ENCODE peak calls at places on chromosomes 3 and 15, in seven cellular contexts. V is tibial artery, G is AG04450, M is Peyer's patch, N is suprapubic skin, X is AG04449, D is A549. Q is an unnamed sample.

GRCh38 chr3:32952369-32953067 is 1.1 kb downstream of the CCR4 start:
- DNase-seq in V (no peak), G (no peak), M (no peak), N (no peak), X (no peak), D (no peak), Q (no peak)

GRCh38 chr15:101134780-101135179 is 117.1 kb downstream of the CHSY1 start:
- DNase-seq in V (no peak), G (no peak), M (no peak), N (no peak), X (no peak), D (no peak), Q (no peak)

GRCh38 chr15:44194397-44195150 is 497 bp downstream of the FRMD5 start:
- DNase-seq in V (peak; percentile 65), G (peak; percentile 33), M (peak; percentile 65), N (peak; percentile 59), X (no peak), D (peak; percentile 48), Q (peak; percentile 79)

GRCh38 chr3:14511623-14511965 is 28.5 kb downstream of the GRIP2 start:
- DNase-seq in V (peak; percentile 24), G (no peak), M (no peak), N (peak; percentile 45), X (no peak), D (no peak), Q (no peak)

GRCh38 chr3:194689493-194689901 is 3.8 kb downstream of the FAM43A start:
- DNase-seq in V (no peak), G (peak; percentile 72), M (no peak), N (no peak), X (no peak), D (no peak), Q (peak; percentile 79)

GRCh38 chr15:41891946-41892345 is 1.9 kb downstream of the SPTBN5 start:
- DNase-seq in V (no peak), G (no peak), M (no peak), N (no peak), X (no peak), D (no peak), Q (no peak)

GRCh38 chr3:101675709-101676218 is 1.2 kb downstream of the ZBTB11 start:
- DNase-seq in V (no peak), G (no peak), M (no peak), N (peak; percentile 80), X (no peak), D (no peak), Q (peak; percentile 13)

GRCh38 chr15:29736745-29737023 is 85.6 kb downstream of the TJP1 start:
- DNase-seq in V (no peak), G (no peak), M (no peak), N (no peak), X (no peak), D (peak; percentile 94), Q (peak; percentile 28)

GRCh38 chr3:152458725-152459515 is 190.2 kb downstream of the MBNL1 start:
- DNase-seq in V (no peak), G (no peak), M (no peak), N (no peak), X (no peak), D (no peak), Q (peak; percentile 84)

GRCh38 chr3:98817546-98817945 is 54.4 kb downstream of the ST3GAL6 start:
- DNase-seq in V (no peak), G (peak; percentile 21), M (no peak), N (no peak), X (no peak), D (peak; percentile 59), Q (peak; percentile 79)

GRCh38 chr3:73052857-73053256 is 8.6 kb upstream of the EBLN2 start:
- DNase-seq in V (no peak), G (no peak), M (no peak), N (no peak), X (no peak), D (no peak), Q (no peak)

GRCh38 chr3:139281512-139282196 is 62.2 kb upstream of the MRPS22 start:
- DNase-seq in V (no peak), G (no peak), M (no peak), N (peak; percentile 71), X (no peak), D (no peak), Q (no peak)

GRCh38 chr15:39397883-39398282 is 183.0 kb upstream of the THBS1 start:
- DNase-seq in V (no peak), G (no peak), M (no peak), N (no peak), X (no peak), D (no peak), Q (no peak)

GRCh38 chr15:51491941-51492340 is 130.6 kb downstream of the DMXL2 start:
- DNase-seq in V (no peak), G (no peak), M (no peak), N (no peak), X (no peak), D (no peak), Q (no peak)

GRCh38 chr3:177448987-177449975 is 252.0 kb upstream of the TBL1XR1 start:
- DNase-seq in V (no peak), G (no peak), M (no peak), N (no peak), X (no peak), D (no peak), Q (peak; percentile 94)

GRCh38 chr3:72317491-72317890 is 530.8 kb downstream of the SHQ1 start:
- DNase-seq in V (no peak), G (no peak), M (no peak), N (no peak), X (no peak), D (no peak), Q (peak; percentile 53)

GRCh38 chr3:171227828-171228227 is 201.3 kb upstream of the SLC2A2 start:
- DNase-seq in V (no peak), G (no peak), M (no peak), N (no peak), X (no peak), D (no peak), Q (no peak)

GRCh38 chr3:174193559-174193958 is 665.6 kb upstream of the NAALADL2 start:
- DNase-seq in V (no peak), G (no peak), M (no peak), N (no peak), X (no peak), D (no peak), Q (no peak)

GRCh38 chr15:76439542-76439941 is 103.0 kb downstream of the ISL2 start:
- DNase-seq in V (no peak), G (no peak), M (no peak), N (no peak), X (no peak), D (no peak), Q (no peak)

GRCh38 chr15:65875458-65875857 is 6.2 kb downstream of the RAB11A start:
- DNase-seq in V (no peak), G (no peak), M (no peak), N (no peak), X (no peak), D (no peak), Q (peak; percentile 21)

GRCh38 chr3:112815981-112816380 is 30.7 kb downstream of the CD200R1L start:
- DNase-seq in V (no peak), G (peak; percentile 18), M (no peak), N (no peak), X (no peak), D (no peak), Q (no peak)

DNA sequence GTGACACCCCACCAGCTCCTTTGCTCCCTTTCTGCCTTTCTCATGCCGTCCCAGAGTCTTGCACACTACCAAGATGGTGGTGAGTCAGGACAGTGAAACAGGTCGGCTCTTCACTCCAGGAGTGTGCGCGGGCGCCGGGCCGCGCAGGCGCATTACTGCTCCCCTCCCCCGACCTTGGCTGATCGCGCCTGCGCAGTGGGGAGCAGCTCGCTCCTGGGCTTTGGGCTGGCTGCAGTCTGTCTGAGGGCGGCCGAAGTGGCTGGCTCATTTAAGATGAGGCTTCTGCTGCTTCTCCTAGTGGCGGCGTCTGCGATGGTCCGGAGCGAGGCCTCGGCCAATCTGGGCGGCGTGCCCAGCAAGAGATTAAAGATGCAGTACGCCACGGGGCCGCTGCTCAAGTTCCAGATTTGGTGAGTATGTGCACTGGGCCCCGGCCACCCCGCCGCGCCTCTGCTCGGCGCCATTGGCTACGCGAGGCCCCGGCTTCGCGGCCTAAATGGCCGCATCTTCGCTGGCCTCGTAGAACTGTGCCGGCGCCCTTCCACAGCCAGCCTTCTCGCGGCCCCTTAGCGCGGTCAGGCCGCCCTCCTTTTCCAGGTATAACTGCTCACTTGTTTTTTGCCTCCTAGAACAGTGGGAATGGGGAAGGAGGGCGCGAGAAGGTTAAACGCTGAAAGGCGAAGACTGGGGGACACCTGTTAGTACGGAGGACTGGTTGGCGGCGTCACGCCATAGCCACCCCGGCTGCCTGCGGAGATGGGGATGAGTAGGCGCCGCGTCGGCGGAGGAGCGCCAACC is at the start of gene SELENOT:
- DNase-seq in V (peak; percentile 97), G (peak; percentile 92), M (peak; percentile 95), N (peak; percentile 96), X (peak; percentile 59), D (peak; percentile 97), Q (peak; percentile 98)
- TF ChIP-seq CTCF in V (peak; percentile 31), G (peak; percentile 39), M (peak; percentile 40), N (peak; percentile 24), X (peak; percentile 23), D (no peak), Q (peak; percentile 32)

DNA sequence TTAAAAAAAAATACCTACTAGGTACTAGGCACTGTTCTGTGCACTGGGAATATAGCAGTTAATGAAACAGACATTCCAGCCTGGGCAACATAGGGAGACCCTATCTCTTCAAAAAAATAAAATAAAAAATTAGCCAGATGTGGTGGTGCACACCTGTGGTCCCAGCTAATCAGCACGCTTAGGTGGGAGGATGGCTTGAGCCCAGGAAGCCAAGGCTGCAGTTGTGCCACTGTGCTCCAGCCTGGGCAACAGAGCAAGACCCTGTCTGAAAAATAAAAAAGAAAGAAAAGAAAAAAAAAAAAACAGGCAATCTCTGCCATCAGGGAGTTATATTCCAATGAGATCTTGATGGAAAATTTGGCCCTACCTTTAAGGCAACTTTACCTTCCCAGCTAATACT is 115.1 kb upstream of the FLNB start:
- DNase-seq in V (no peak), G (no peak), M (no peak), N (no peak), X (no peak), D (no peak), Q (no peak)
- H3K4me3 ChIP-seq in V (peak overlapping the region; percentile 57), G (no peak overlapping the region), M (peak overlapping the region; percentile 5), N (no peak overlapping the region), X (no peak overlapping the region), D (no peak overlapping the region), Q (no peak overlapping the region)

GRCh38 chr3:129421988-129422745 is 6.3 kb downstream of the EFCAB12 start:
- DNase-seq in V (peak; percentile 28), G (no peak), M (no peak), N (no peak), X (no peak), D (peak; percentile 40), Q (peak; percentile 53)
- TF ChIP-seq CTCF in V (no peak), G (peak; percentile 26), M (no peak), N (no peak), X (peak; percentile 3), D (peak; percentile 22), Q (peak; percentile 58)

GRCh38 chr15:31329640-31330010 is 3.0 kb downstream of the KLF13 start:
- DNase-seq in V (no peak), G (no peak), M (peak; percentile 55), N (no peak), X (no peak), D (no peak), Q (no peak)

GRCh38 chr15:31328999-31329639 is 2.5 kb downstream of the KLF13 start:
- DNase-seq in V (no peak), G (no peak), M (peak; percentile 83), N (no peak), X (no peak), D (no peak), Q (no peak)

GRCh38 chr15:31331389-31331788 is 4.8 kb downstream of the KLF13 start:
- DNase-seq in V (no peak), G (no peak), M (peak; percentile 46), N (no peak), X (no peak), D (no peak), Q (no peak)

GRCh38 chr15:31330836-31331235 is 4.2 kb downstream of the KLF13 start:
- DNase-seq in V (no peak), G (no peak), M (peak; percentile 40), N (no peak), X (no peak), D (no peak), Q (no peak)

GRCh38 chr15:31330111-31330785 is 3.6 kb downstream of the KLF13 start:
- DNase-seq in V (no peak), G (no peak), M (peak; percentile 51), N (no peak), X (no peak), D (no peak), Q (no peak)
- H3K4me3 ChIP-seq in V (no peak overlapping the region), G (no peak overlapping the region), M (peak overlapping the region; percentile 74), N (peak overlapping the region; percentile 94), X (no peak overlapping the region), D (no peak overlapping the region), Q (no peak overlapping the region)